ENCODE peak calls at places on chromosomes 6 and 20, in ten cellular contexts. B, R, S, D, C, V, M, A, E and G are unnamed samples.

GRCh38 chr6:116556065-116556464 is 2.5 kb downstream of the CALHM4 start:
- DNase-seq in V (no peak), R (no peak), E (no peak), S (no peak), A (no peak), M (no peak), D (no peak), C (no peak), B (no peak), G (no peak)

GRCh38 chr6:31690231-31691077 is 9.6 kb upstream of the LY6G5C start:
- DNase-seq in D (no peak), R (no peak), C (no peak), S (no peak), A (no peak), M (no peak), B (no peak), E (peak; percentile 17), V (peak; percentile 18), G (peak; percentile 82)

GRCh38 chr6:33008944-33009861 is at the start of gene HLA-DOA:
- DNase-seq in S (peak; percentile 62), D (no peak), M (peak; percentile 57), R (peak; percentile 66), E (peak; percentile 30), C (no peak), A (no peak), B (peak; percentile 90), V (peak; percentile 8), G (no peak)

GRCh38 chr6:106474476-106474875 is 114.0 kb downstream of the CRYBG1 start:
- DNase-seq in V (no peak), C (no peak), R (no peak), D (no peak), M (no peak), A (no peak), E (no peak), B (no peak), S (no peak), G (no peak)

GRCh38 chr6:111721677-111722219 is 116.1 kb upstream of the TRAF3IP2 start:
- DNase-seq in E (peak; percentile 29), R (peak; percentile 38), A (no peak), D (no peak), C (no peak), B (peak; percentile 42), M (no peak), V (peak; percentile 64), S (no peak), G (no peak)

GRCh38 chr6:131250121-131250520 is 114.9 kb downstream of the AKAP7 start:
- DNase-seq in S (peak; percentile 60), V (peak; percentile 5), C (peak; percentile 25), E (peak; percentile 57), R (peak; percentile 33), D (no peak), A (peak; percentile 36), M (peak; percentile 81), B (peak; percentile 63), G (peak; percentile 42)

GRCh38 chr6:149094156-149094555 is 223.4 kb upstream of the TAB2 start:
- DNase-seq in C (no peak), B (peak; percentile 18), M (no peak), V (peak; percentile 39), A (no peak), E (no peak), D (no peak), S (no peak), R (no peak), G (no peak)

GRCh38 chr20:40691566-40692239 is 2.7 kb upstream of the MAFB start:
- DNase-seq in S (no peak), B (peak; percentile 47), C (no peak), M (no peak), E (no peak), R (no peak), A (no peak), V (no peak), D (no peak), G (no peak)

GRCh38 chr6:13486679-13487121 is 700 bp downstream of the GFOD1 start:
- DNase-seq in M (peak; percentile 68), S (peak; percentile 78), C (peak; percentile 27), B (peak; percentile 67), V (peak; percentile 73), E (peak; percentile 63), A (peak; percentile 30), D (no peak), R (peak; percentile 59), G (peak; percentile 35)

GRCh38 chr6:13484138-13484708 is 3.2 kb downstream of the GFOD1 start:
- DNase-seq in V (peak; percentile 76), A (no peak), D (no peak), M (no peak), E (peak; percentile 24), C (no peak), S (no peak), B (no peak), R (no peak), G (no peak)

GRCh38 chr6:13485923-13486557 is 1.4 kb downstream of the GFOD1 start:
- DNase-seq in S (no peak), C (no peak), D (no peak), A (no peak), E (peak; percentile 38), B (peak; percentile 61), V (peak; percentile 81), R (peak; percentile 51), M (peak; percentile 53), G (no peak)

GRCh38 chr6:13485303-13485702 is 2.1 kb downstream of the GFOD1 start:
- DNase-seq in V (no peak), S (no peak), M (no peak), B (no peak), R (no peak), A (no peak), E (peak; percentile 29), C (no peak), D (no peak), G (no peak)

GRCh38 chr6:13484827-13485226 is 2.6 kb downstream of the GFOD1 start:
- DNase-seq in B (no peak), D (no peak), V (peak; percentile 25), E (no peak), S (no peak), C (no peak), M (no peak), A (no peak), R (no peak), G (no peak)
- H3K4me3 ChIP-seq in B (peak overlapping the region; percentile 66), D (peak overlapping the region; percentile 79), V (no peak overlapping the region), E (peak overlapping the region; percentile 62), S (no peak overlapping the region), C (peak overlapping the region; percentile 94), M (peak overlapping the region; percentile 84), A (no peak overlapping the region), R (no peak overlapping the region), G (no peak overlapping the region)

GRCh38 chr6:41706876-41707564 is 28.4 kb downstream of the TFEB start:
- DNase-seq in D (no peak), A (peak; percentile 45), V (no peak), S (peak; percentile 75), B (no peak), C (peak; percentile 70), E (no peak), M (no peak), R (no peak), G (no peak)

GRCh38 chr6:41711323-41712038 is 23.9 kb downstream of the TFEB start:
- DNase-seq in E (no peak), V (no peak), A (no peak), R (no peak), M (no peak), D (no peak), S (no peak), B (no peak), C (no peak), G (no peak)

GRCh38 chr6:41707565-41708200 is 27.7 kb downstream of the TFEB start:
- DNase-seq in D (no peak), S (peak; percentile 69), V (peak; percentile 8), E (no peak), C (no peak), B (no peak), M (no peak), R (peak; percentile 29), A (no peak), G (no peak)

GRCh38 chr6:41709375-41709774 is 26.0 kb downstream of the TFEB start:
- DNase-seq in E (no peak), M (no peak), R (no peak), A (no peak), S (no peak), B (no peak), C (no peak), V (no peak), D (no peak), G (no peak)

GRCh38 chr6:41708856-41709255 is 26.6 kb downstream of the TFEB start:
- DNase-seq in B (no peak), C (no peak), D (no peak), A (no peak), M (no peak), R (no peak), E (no peak), V (peak; percentile 77), S (no peak), G (no peak)
- H3K4me1 ChIP-seq in B (no peaks in the 10 kb centered on the region), C (peaks cover 96% of the 10 kb centered on the region), D (peaks cover 27% of the 10 kb centered on the region), A (peaks cover 1% of the 10 kb centered on the region), M (peaks cover 34% of the 10 kb centered on the region), R (peaks cover 31% of the 10 kb centered on the region), E (no peaks in the 10 kb centered on the region), V (peaks cover 4% of the 10 kb centered on the region), S (peaks cover 5% of the 10 kb centered on the region), G (no peaks in the 10 kb centered on the region)

GRCh38 chr20:60407938-60408337 is 449.7 kb downstream of the CDH26 start:
- DNase-seq in C (no peak), V (no peak), B (no peak), R (no peak), D (no peak), A (no peak), S (no peak), M (no peak), E (no peak), G (no peak)

GRCh38 chr20:60410865-60411264 is 452.6 kb downstream of the CDH26 start:
- DNase-seq in S (no peak), A (no peak), V (no peak), D (no peak), R (no peak), M (no peak), C (no peak), E (no peak), B (no peak), G (no peak)

GRCh38 chr20:60408435-60408834 is 450.2 kb downstream of the CDH26 start:
- DNase-seq in S (no peak), R (no peak), M (no peak), B (peak; percentile 9), E (no peak), A (no peak), V (no peak), C (no peak), D (no peak), G (no peak)

GRCh38 chr20:60403105-60403741 is 445.0 kb downstream of the CDH26 start:
- DNase-seq in M (no peak), A (no peak), R (no peak), S (no peak), C (no peak), V (no peak), D (no peak), B (no peak), E (no peak), G (no peak)

GRCh38 chr20:60407011-60407771 is 449.0 kb downstream of the CDH26 start:
- DNase-seq in C (no peak), E (no peak), M (no peak), B (no peak), R (no peak), V (no peak), S (no peak), A (no peak), D (no peak), G (no peak)
- H3K9me3 ChIP-seq in C (no peaks in the 10 kb centered on the region), E (peaks cover 13% of the 10 kb centered on the region), M (no peaks in the 10 kb centered on the region), B (no peaks in the 10 kb centered on the region), R (no peaks in the 10 kb centered on the region), V (no peaks in the 10 kb centered on the region), S (peaks cover 1% of the 10 kb centered on the region), A (no peaks in the 10 kb centered on the region), D (no peaks in the 10 kb centered on the region), G (no peaks in the 10 kb centered on the region)

GRCh38 chr20:63176035-63176434 is 39.9 kb downstream of the YTHDF1 start:
- DNase-seq in R (no peak), M (peak; percentile 66), S (no peak), C (no peak), A (no peak), V (no peak), E (no peak), B (peak; percentile 84), D (no peak), G (no peak)
- H3K4me3 ChIP-seq in R (no peak overlapping the region), M (no peak overlapping the region), S (no peak overlapping the region), C (no peak overlapping the region), A (no peak overlapping the region), V (no peak overlapping the region), E (no peak overlapping the region), B (peak overlapping the region; percentile 53), D (no peak overlapping the region), G (no peak overlapping the region)